ENCODE peak calls at places on chromosome 21, in five cellular contexts. N is activated T-helper 9 cell treated with anti-CD3 and anti-CD28 coated beads, Interleukin-2, amount 50 U/mL, for 16 hours; E is BE2C; P is cerebellar nuclear complex; Q is DND-41. K is an unnamed sample.

GRCh38 chr21:42009018-42009830 is 936 bp downstream of the ZBTB21 start:
- DNase-seq in N (peak; percentile 44), E (peak; percentile 62), P (no peak), Q (peak; percentile 50), K (no peak)

GRCh38 chr21:42061195-42061865 is 9.8 kb upstream of the UMODL1 start:
- DNase-seq in N (no peak), E (no peak), P (no peak), Q (peak; percentile 64), K (no peak)

GRCh38 chr21:45393021-45393420 is 11.9 kb upstream of the COL18A1 start:
- DNase-seq in N (no peak), E (peak; percentile 15), P (no peak), Q (no peak), K (no peak)

GRCh38 chr21:16423921-16424320 is 694.1 kb downstream of the USP25 start:
- DNase-seq in N (no peak), E (no peak), P (no peak), Q (no peak), K (no peak)

GRCh38 chr21:26085100-26085499 is 85.5 kb downstream of the APP start:
- DNase-seq in N (no peak), E (no peak), P (no peak), Q (no peak), K (no peak)

GRCh38 chr21:33396966-33397365 is 6.2 kb upstream of the IFNGR2 start:
- DNase-seq in N (no peak), E (no peak), P (no peak), Q (no peak), K (no peak)

GRCh38 chr21:45937721-45938452 is 43.7 kb upstream of the COL6A1 start:
- DNase-seq in N (no peak), E (no peak), P (no peak), Q (no peak), K (no peak)

GRCh38 chr21:45420623-45421041 is 15.7 kb downstream of the COL18A1 start:
- DNase-seq in N (no peak), E (no peak), P (no peak), Q (no peak), K (no peak)

GRCh38 chr21:42047821-42048613 is 23.1 kb upstream of the UMODL1 start:
- DNase-seq in N (no peak), E (no peak), P (no peak), Q (no peak), K (peak; percentile 97)

GRCh38 chr21:18155508-18156193 is 89.0 kb upstream of the CHODL start:
- DNase-seq in N (no peak), E (no peak), P (no peak), Q (no peak), K (no peak)

GRCh38 chr21:45496968-45497845 is 45.0 kb downstream of the SLC19A1 start:
- DNase-seq in N (no peak), E (peak; percentile 8), P (no peak), Q (no peak), K (no peak)

GRCh38 chr21:42777757-42778344 is 101.5 kb downstream of the WDR4 start:
- DNase-seq in N (no peak), E (no peak), P (no peak), Q (no peak), K (no peak)

GRCh38 chr21:16194851-16195251 is 465.1 kb downstream of the USP25 start:
- DNase-seq in N (no peak), E (no peak), P (no peak), Q (peak; percentile 35), K (no peak)

GRCh38 chr21:43865471-43866181 is 603 bp downstream of the AGPAT3 start:
- DNase-seq in N (peak; percentile 42), E (no peak), P (no peak), Q (peak; percentile 66), K (peak; percentile 75)